ENCODE peak calls at places on chromosomes 13 and 19, in nine cellular contexts. D, A, Z, N, U, Q, H, J and X are unnamed samples.

GRCh38 chr19:23287620-23288019 is 37.4 kb upstream of the ZNF724 start:
- DNase-seq in U (no peak), J (no peak), H (no peak), Q (no peak), D (peak), N (no peak), A (peak), Z (no peak), X (no peak)

GRCh38 chr19:48123907-48124675 is 13.5 kb upstream of the PLA2G4C start:
- DNase-seq in N (no peak), D (peak), Q (peak), Z (no peak), J (no peak), H (no peak), U (no peak), A (no peak), X (peak)

GRCh38 chr13:54611400-54611799 is 1582.8 kb downstream of the OLFM4 start:
- DNase-seq in H (no peak), Z (no peak), Q (no peak), J (no peak), N (no peak), U (no peak), A (peak), D (no peak), X (no peak)

GRCh38 chr19:55156202-55157063 is 1.1 kb downstream of the TNNI3 start:
- DNase-seq in H (no peak), Z (peak), U (peak), A (peak), N (peak), Q (peak), D (peak), J (no peak), X (peak)

GRCh38 chr19:52022193-52022592 is 6.0 kb downstream of the ZNF614 start:
- DNase-seq in Z (no peak), N (no peak), U (no peak), D (no peak), Q (no peak), H (no peak), J (no peak), A (no peak), X (no peak)

GRCh38 chr13:24651718-24652345 is 28.4 kb upstream of the ATP12A start:
- DNase-seq in J (no peak), H (no peak), Q (no peak), Z (no peak), D (no peak), A (no peak), U (no peak), N (no peak), X (no peak)

GRCh38 chr19:43489310-43489709 is 15.2 kb downstream of the PHLDB3 start:
- DNase-seq in Q (no peak), N (no peak), J (peak), U (no peak), H (peak), Z (no peak), A (no peak), D (no peak), X (no peak)

GRCh38 chr19:47719047-47719885 is 6.0 kb downstream of the EHD2 start:
- DNase-seq in U (no peak), J (no peak), N (no peak), Z (peak), Q (no peak), A (no peak), D (peak), H (no peak), X (peak)

GRCh38 chr13:26010487-26011207 is 41.2 kb downstream of the SHISA2 start:
- DNase-seq in A (no peak), Z (no peak), J (no peak), Q (no peak), H (no peak), U (no peak), D (no peak), N (no peak), X (no peak)

GRCh38 chr13:103521532-103521931 is 455.3 kb upstream of the SLC10A2 start:
- DNase-seq in D (no peak), N (no peak), U (no peak), Q (no peak), A (no peak), H (no peak), Z (no peak), J (no peak), X (no peak)

GRCh38 chr13:79456051-79456450 is 24.9 kb upstream of the NDFIP2 start:
- DNase-seq in A (no peak), D (no peak), Q (no peak), N (no peak), J (no peak), U (no peak), H (no peak), Z (no peak), X (no peak)

GRCh38 chr19:28468701-28469459 is 744.1 kb downstream of the UQCRFS1 start:
- DNase-seq in H (no peak), N (no peak), Z (no peak), A (peak), J (no peak), D (no peak), U (no peak), Q (no peak), X (no peak)

GRCh38 chr19:23762884-23763711 is 4.4 kb upstream of the ZNF681 start:
- DNase-seq in N (no peak), U (peak), H (no peak), Q (no peak), A (peak), Z (peak), D (no peak), J (peak), X (no peak)

GRCh38 chr19:10565028-10565566 is 713 bp downstream of the KRI1 start:
- DNase-seq in D (peak), U (peak), Z (peak), A (peak), J (no peak), H (no peak), N (no peak), Q (no peak), X (no peak)

GRCh38 chr19:54554006-54554405 is 19.6 kb upstream of the LILRA2 start:
- DNase-seq in N (no peak), J (no peak), A (no peak), Z (no peak), Q (no peak), U (no peak), H (no peak), D (no peak), X (no peak)

GRCh38 chr19:6235031-6235951 is 44.5 kb downstream of the MLLT1 start:
- DNase-seq in Z (peak), A (no peak), D (no peak), U (no peak), N (no peak), Q (no peak), H (no peak), J (no peak), X (no peak)

GRCh38 chr19:50944795-50945194 is 8.0 kb downstream of the KLK5 start:
- DNase-seq in Q (no peak), Z (no peak), J (no peak), D (no peak), A (no peak), N (no peak), H (no peak), U (no peak), X (no peak)

GRCh38 chr13:111657013-111657412 is 336.6 kb downstream of the TEX29 start:
- DNase-seq in Q (no peak), D (no peak), H (no peak), J (no peak), N (no peak), A (no peak), U (no peak), Z (no peak), X (no peak)

GRCh38 chr19:4861147-4861546 is 6.3 kb downstream of the PLIN3 start:
- DNase-seq in Z (no peak), D (no peak), A (no peak), N (no peak), Q (no peak), U (peak), H (no peak), J (no peak), X (no peak)

GRCh38 chr13:32010137-32010536 is 21.4 kb upstream of the FRY start:
- DNase-seq in Z (no peak), H (no peak), D (no peak), N (no peak), U (no peak), Q (no peak), A (no peak), J (no peak), X (no peak)

GRCh38 chr19:1455002-1455335 is 5.0 kb downstream of the APC2 start:
- DNase-seq in Q (no peak), H (no peak), Z (no peak), A (no peak), U (no peak), D (no peak), J (no peak), N (no peak), X (no peak)

GRCh38 chr19:6736917-6737283 is 480 bp downstream of the GPR108 start:
- DNase-seq in N (no peak), H (no peak), Z (peak), J (no peak), A (no peak), U (no peak), D (no peak), Q (no peak), X (no peak)

GRCh38 chr19:31261019-31261595 is 88.1 kb downstream of the TSHZ3 start:
- DNase-seq in Q (no peak), H (no peak), U (no peak), J (no peak), Z (peak), A (no peak), D (no peak), N (no peak), X (no peak)

GRCh38 chr19:27962260-27962659 is 1250.7 kb downstream of the UQCRFS1 start:
- DNase-seq in H (no peak), Q (no peak), A (peak), U (no peak), J (no peak), Z (no peak), N (no peak), D (no peak), X (no peak)

GRCh38 chr19:7822910-7823515 is 7.0 kb upstream of the EVI5L start:
- DNase-seq in Z (no peak), Q (no peak), D (no peak), N (no peak), J (no peak), A (no peak), U (no peak), H (no peak), X (no peak)

GRCh38 chr19:10105241-10106099 is 692 bp upstream of the PPAN start:
- DNase-seq in J (peak), Z (no peak), N (no peak), U (no peak), A (no peak), H (peak), D (no peak), Q (no peak), X (no peak)

GRCh38 chr13:43246382-43246781 is 223.0 kb downstream of the DNAJC15 start:
- DNase-seq in N (no peak), Z (no peak), H (no peak), J (no peak), A (no peak), Q (no peak), D (no peak), U (no peak), X (no peak)

GRCh38 chr13:43240278-43240677 is 216.9 kb downstream of the DNAJC15 start:
- DNase-seq in N (no peak), J (peak), A (no peak), D (no peak), Z (no peak), U (no peak), H (no peak), Q (no peak), X (no peak)

GRCh38 chr13:43244482-43244881 is 221.1 kb downstream of the DNAJC15 start:
- DNase-seq in N (no peak), A (no peak), H (no peak), U (no peak), J (no peak), D (no peak), Z (no peak), Q (no peak), X (no peak)

GRCh38 chr13:43242040-43242439 is 218.7 kb downstream of the DNAJC15 start:
- DNase-seq in N (no peak), H (no peak), Z (no peak), Q (no peak), J (no peak), U (no peak), D (no peak), A (no peak), X (no peak)

GRCh38 chr13:43245374-43245964 is 222.1 kb downstream of the DNAJC15 start:
- DNase-seq in H (no peak), Q (no peak), A (no peak), N (no peak), Z (no peak), U (no peak), J (no peak), D (no peak), X (no peak)
- TF ChIP-seq REST in H (no peak), Q (no peak), A (no peak), N (no peak), Z (no peak), U (no peak), J (no peak), D (no peak), X (no peak)

GRCh38 chr13:95098916-95099315 is 202.3 kb downstream of the ABCC4 start:
- DNase-seq in U (no peak), D (peak), Z (no peak), N (no peak), Q (no peak), H (no peak), J (no peak), A (no peak), X (no peak)
- TF ChIP-seq REST in U (no peak), D (no peak), Z (no peak), N (no peak), Q (no peak), H (no peak), J (no peak), A (no peak), X (no peak)

DNA sequence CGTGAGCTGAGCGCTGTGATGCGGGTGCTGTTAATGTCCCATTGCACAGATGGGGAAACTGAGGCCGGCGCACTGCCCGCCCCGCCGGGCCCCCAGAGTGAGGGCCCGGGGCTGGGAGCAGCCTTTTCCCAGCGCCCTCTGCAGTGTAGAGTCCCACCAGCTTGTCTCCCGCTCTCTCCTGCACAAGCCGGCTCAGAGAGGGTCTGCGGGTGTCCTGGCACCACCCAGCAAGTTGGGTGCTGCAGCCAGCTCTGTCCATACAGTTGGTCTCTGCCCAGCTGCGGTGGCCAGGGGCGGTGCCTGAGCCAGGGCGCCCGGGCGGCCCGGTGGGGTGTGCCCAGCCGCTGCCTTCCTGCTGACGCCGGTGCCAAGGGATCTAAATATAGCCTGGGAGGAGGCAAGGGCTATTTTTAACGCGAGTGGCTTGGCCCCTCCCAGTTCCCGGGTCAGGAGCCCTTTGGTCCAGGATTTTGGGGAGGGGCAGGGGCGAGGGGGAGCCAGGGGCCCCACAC is 19.3 kb downstream of the GADD45B start:
- DNase-seq in H (no peak), N (no peak), A (no peak), Z (peak), U (no peak), J (no peak), D (peak), Q (no peak), X (no peak)
- TF ChIP-seq REST in H (no peak), N (no peak), A (no peak), Z (no peak), U (no peak), J (no peak), D (no peak), Q (no peak), X (no peak)

DNA sequence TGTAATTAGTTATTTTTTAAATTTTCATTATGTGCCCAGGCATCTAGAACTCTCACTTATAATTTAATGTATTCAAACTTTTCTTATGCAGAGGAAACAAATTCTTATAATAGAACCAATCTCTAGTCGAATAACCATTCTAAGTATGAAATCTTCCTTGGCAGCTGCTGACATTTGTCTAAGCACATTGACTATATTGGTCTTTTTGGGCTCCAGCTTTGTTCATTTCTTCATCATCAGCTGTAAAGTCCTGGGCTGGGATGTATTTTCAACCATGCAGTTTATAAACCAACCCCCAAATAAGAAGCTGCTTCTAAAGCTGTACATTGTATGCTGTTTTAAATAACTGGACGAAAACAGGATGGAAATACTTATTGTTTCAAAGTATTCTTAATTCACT is 2.3 kb upstream of the MICU2 start:
- DNase-seq in D (no peak), A (no peak), H (no peak), Q (no peak), U (no peak), Z (no peak), N (no peak), J (no peak), X (no peak)
- TF ChIP-seq REST in D (no peak), A (no peak), H (no peak), Q (no peak), U (no peak), Z (no peak), N (no peak), J (no peak), X (no peak)

GRCh38 chr13:28751210-28751935 is 32.6 kb upstream of the SLC46A3 start:
- DNase-seq in D (no peak), Q (no peak), Z (no peak), N (no peak), A (peak), J (no peak), U (no peak), H (peak), X (no peak)
- TF ChIP-seq REST in D (no peak), Q (no peak), Z (peak), N (no peak), A (peak), J (no peak), U (no peak), H (no peak), X (no peak)

GRCh38 chr19:12295191-12295590 is 508 bp upstream of the ZNF44 start:
- DNase-seq in H (no peak), A (no peak), N (no peak), Z (no peak), Q (no peak), U (no peak), D (no peak), J (no peak), X (no peak)

GRCh38 chr19:12294308-12295158 is at the start of gene ZNF44:
- DNase-seq in H (peak), D (peak), A (peak), U (peak), Q (peak), J (peak), Z (peak), N (peak), X (peak)

GRCh38 chr19:12289790-12290065 is 5.0 kb downstream of the ZNF44 start:
- DNase-seq in Z (no peak), J (no peak), D (no peak), A (no peak), N (no peak), H (no peak), Q (no peak), U (no peak), X (no peak)

GRCh38 chr19:12293771-12294307 is 844 bp downstream of the ZNF44 start:
- DNase-seq in A (peak), J (peak), D (peak), U (peak), N (no peak), H (peak), Q (peak), Z (peak), X (peak)
- TF ChIP-seq REST in A (no peak), J (no peak), D (no peak), U (no peak), N (no peak), H (no peak), Q (no peak), Z (no peak), X (no peak)

GRCh38 chr19:46624958-46625661 is at the start of gene PTGIR:
- DNase-seq in N (no peak), H (no peak), A (peak), D (no peak), Z (peak), J (no peak), Q (no peak), U (peak), X (no peak)
- TF ChIP-seq REST in N (no peak), H (no peak), A (no peak), D (no peak), Z (no peak), J (no peak), Q (no peak), U (no peak), X (no peak)

DNA sequence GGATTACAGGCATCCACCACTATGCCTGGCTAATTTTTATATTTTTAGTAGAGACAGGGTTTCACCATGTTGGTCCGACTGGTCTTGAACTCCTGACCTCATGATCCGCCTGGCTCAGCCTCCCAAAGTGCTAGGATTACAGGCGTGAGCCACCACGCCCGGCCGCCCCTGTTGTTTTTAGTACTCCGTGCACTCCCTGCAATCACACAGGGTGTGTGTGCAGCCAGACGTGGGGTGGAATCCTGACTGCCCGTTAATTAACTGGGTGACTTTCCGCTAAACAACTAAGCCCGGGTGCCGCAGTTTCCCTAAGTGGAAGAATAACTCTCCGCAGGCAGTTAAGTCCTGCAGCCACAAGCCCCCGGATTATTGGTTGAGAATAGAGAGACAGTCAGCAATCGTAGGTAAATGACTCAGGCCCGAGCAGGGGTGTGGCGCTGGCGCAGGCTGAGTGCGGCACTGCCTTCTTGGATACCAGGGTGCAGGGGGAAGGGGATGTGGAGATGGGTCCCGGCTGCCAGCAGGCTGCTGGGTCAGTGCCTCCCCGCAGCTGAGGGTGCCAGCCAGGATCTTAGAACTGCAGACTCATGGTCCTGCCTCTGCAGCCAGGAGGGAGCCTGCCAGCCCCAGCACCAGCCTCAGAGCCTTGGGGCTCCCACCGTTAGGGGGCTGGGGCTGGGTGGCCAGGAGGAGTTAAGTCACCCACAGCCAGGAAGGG is 6.1 kb upstream of the FXYD3 start:
- DNase-seq in Q (peak), H (no peak), N (no peak), D (peak), J (no peak), Z (no peak), A (peak), U (no peak), X (no peak)
- TF ChIP-seq REST in Q (no peak), H (no peak), N (no peak), D (no peak), J (no peak), Z (no peak), A (no peak), U (no peak), X (no peak)

DNA sequence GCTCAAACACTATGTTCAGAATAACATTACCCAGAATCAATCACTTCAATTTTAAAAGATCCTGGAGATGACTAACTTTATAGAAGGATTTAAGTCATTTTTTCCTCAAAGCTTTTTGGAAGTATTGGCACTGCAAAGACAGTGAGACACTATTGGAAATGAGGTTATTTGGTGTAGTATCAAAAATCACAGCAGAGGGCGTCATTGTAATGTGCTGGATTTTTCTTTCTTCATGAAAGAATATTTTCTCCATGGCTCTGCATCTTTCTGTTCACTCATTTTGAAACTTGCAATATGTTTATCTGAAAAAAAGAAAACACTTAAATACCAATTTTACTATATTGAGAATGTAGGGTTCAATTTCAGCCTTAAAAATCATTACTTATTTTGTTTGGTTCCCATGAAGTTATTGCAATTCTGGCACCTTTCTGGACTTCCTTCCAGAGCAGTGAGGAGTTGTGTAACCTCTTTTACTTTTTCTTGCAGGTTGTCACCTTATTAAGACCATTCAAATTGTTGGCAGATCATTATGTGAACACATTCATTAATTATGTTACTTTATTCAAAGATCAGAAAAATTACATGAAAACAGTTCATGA is 3.7 kb upstream of the CSNK1A1L start:
- DNase-seq in N (no peak), Q (no peak), D (peak), Z (peak), J (no peak), A (peak), H (no peak), U (no peak), X (peak)
- TF ChIP-seq REST in N (no peak), Q (no peak), D (no peak), Z (no peak), J (no peak), A (no peak), H (no peak), U (no peak), X (no peak)

GRCh38 chr19:16876904-16877361 is 11.9 kb upstream of the F2RL3 start:
- DNase-seq in N (no peak), D (no peak), H (no peak), A (no peak), J (no peak), U (no peak), Z (no peak), Q (no peak), X (no peak)
- TF ChIP-seq REST in N (no peak), D (no peak), H (no peak), A (no peak), J (no peak), U (no peak), Z (no peak), Q (no peak), X (no peak)